ENCODE peak calls at places on chromosomes 4 and X, in four cellular contexts. I is fibroblast of pulmonary artery, P is fibroblast of mammary gland, S is left ventricle myocardium inferior. A is an unnamed sample.

GRCh38 chr4:67885727-67886126 is 1.9 kb upstream of the TMPRSS11D start:
- DNase-seq in I (peak), P (peak), S (no peak), A (peak)

GRCh38 chrX:16476692-16477091 is 173.3 kb upstream of the S100G start:
- DNase-seq in I (no peak), P (no peak), S (no peak), A (no peak)

GRCh38 chr4:8599657-8600056 is 7.1 kb downstream of the CPZ start:
- DNase-seq in I (peak), P (peak), S (no peak), A (no peak)

GRCh38 chrX:151754042-151754419 is 19.5 kb downstream of the CNGA2 start:
- DNase-seq in I (peak), P (peak), S (no peak), A (peak)

GRCh38 chr4:113760852-113761681 is 471 bp downstream of the CAMK2D start:
- DNase-seq in I (peak), P (peak), S (peak), A (peak)

GRCh38 chr4:164807611-164808010 is 53.7 kb downstream of the SMIM31 start:
- DNase-seq in I (no peak), P (no peak), S (no peak), A (peak)

GRCh38 chr4:176538217-176538925 is 218.6 kb downstream of the SPCS3 start:
- DNase-seq in I (peak), P (peak), S (no peak), A (peak)

GRCh38 chr4:186037692-186038658 is 31.0 kb upstream of the TLR3 start:
- DNase-seq in I (peak), P (peak), S (no peak), A (peak)

GRCh38 chrX:120244735-120245498 is 5.7 kb upstream of the ZBTB33 start:
- DNase-seq in I (peak), P (peak), S (peak), A (peak)

GRCh38 chr4:14864967-14865366 is 137.3 kb upstream of the CPEB2 start:
- DNase-seq in I (no peak), P (no peak), S (no peak), A (no peak)

GRCh38 chr4:109560687-109561452 is 824 bp downstream of the MCUB start:
- DNase-seq in I (peak), P (peak), S (peak), A (peak)

GRCh38 chrX:148942754-148943153 is 442.3 kb downstream of the AFF2 start:
- DNase-seq in I (no peak), P (no peak), S (no peak), A (no peak)

GRCh38 chr4:6953751-6954380 is 44.2 kb downstream of the TBC1D14 start:
- DNase-seq in I (peak), P (peak), S (peak), A (peak)

GRCh38 chr4:172962564-172963353 is 205.9 kb upstream of the GALNT7 start:
- DNase-seq in I (peak), P (peak), S (no peak), A (peak)

GRCh38 chrX:130055103-130055502 is 55.2 kb downstream of the ELF4 start:
- DNase-seq in I (peak), P (peak), S (no peak), A (no peak)

GRCh38 chr4:123120473-123120872 is 198.1 kb upstream of the NUDT6 start:
- DNase-seq in I (peak), P (peak), S (no peak), A (peak)

GRCh38 chr4:151564321-151564720 is 155.3 kb downstream of the FHIP1A start:
- DNase-seq in I (no peak), P (no peak), S (no peak), A (no peak)

GRCh38 chr4:157221895-157222763 is 1.6 kb downstream of the GRIA2 start:
- DNase-seq in I (no peak), P (no peak), S (no peak), A (peak)

GRCh38 chr4:41410049-41410448 is 127.9 kb upstream of the LIMCH1 start:
- DNase-seq in I (no peak), P (no peak), S (no peak), A (peak)

GRCh38 chr4:180840142-180840541 is 1403.1 kb upstream of the TENM3 start:
- DNase-seq in I (no peak), P (no peak), S (no peak), A (peak)
- TF ChIP-seq CTCF in I (no peak), P (no peak), S (no peak), A (peak)

GRCh38 chr4:53011176-53011575 is 149.1 kb downstream of the RASL11B start:
- DNase-seq in I (no peak), P (no peak), S (no peak), A (no peak)
- H3K4me3 ChIP-seq in I (no peak), P (no peak), S (no peak), A (no peak)

GRCh38 chr4:70980196-70980595 is 13.3 kb upstream of the DCK start:
- DNase-seq in I (no peak), P (no peak), S (no peak), A (no peak)

GRCh38 chr4:70979445-70980008 is 13.9 kb upstream of the DCK start:
- DNase-seq in I (no peak), P (no peak), S (no peak), A (no peak)

DNA sequence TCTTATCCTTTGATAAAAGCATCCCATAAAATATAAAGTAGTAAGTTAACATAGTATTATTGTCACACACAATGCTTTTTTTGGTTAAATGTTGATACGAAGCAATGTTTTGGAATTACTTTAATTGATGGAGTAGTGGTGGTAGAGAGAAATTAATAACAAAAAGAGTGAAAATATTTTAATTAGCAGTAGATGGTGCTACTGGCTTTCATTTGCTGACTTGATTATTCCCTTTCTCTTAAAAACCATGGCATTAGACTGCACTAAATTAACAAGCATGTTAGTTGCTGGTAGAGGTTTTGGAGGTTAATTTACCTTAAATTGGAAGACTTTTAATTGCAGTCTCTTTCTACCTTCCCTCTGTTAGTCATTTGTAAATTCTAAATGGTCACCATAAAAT is 8.9 kb upstream of the DCK start:
- DNase-seq in I (no peak), P (no peak), S (no peak), A (no peak)
- TF ChIP-seq CTCF in I (no peak), P (no peak), S (no peak), A (no peak)

DNA sequence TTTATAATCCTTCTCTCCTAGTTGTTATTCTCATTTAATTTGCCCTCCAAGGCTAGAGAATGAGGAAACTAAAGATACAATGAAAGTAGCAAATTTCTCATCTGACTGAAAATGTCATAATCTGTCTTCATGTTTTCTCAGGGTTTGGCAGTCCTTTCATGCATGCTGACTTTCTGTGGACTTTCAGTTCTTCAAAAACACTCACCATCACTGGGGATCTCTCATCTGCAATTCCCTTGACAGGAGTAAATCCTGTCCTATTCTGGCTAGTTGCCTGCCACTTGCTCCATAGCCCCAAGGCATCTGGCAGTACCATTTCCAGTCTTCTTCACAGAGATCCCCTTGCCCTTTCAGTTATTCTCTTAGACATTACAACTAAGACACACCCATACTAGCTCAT is 449.8 kb upstream of the KLHL4 start:
- DNase-seq in I (no peak), P (no peak), S (no peak), A (no peak)
- H3K4me3 ChIP-seq in I (no peak), P (no peak), S (no peak), A (no peak)

GRCh38 chrX:68697036-68697435 is 49.6 kb downstream of the STARD8 start:
- DNase-seq in I (no peak), P (no peak), S (no peak), A (no peak)
- TF ChIP-seq CTCF in I (no peak), P (no peak), S (no peak), A (no peak)

GRCh38 chr4:48489683-48490011 is 405 bp upstream of the ZAR1 start:
- DNase-seq in I (no peak), P (no peak), S (no peak), A (no peak)
- H3K4me3 ChIP-seq in I (no peak), P (no peak), S (peak), A (no peak)

DNA sequence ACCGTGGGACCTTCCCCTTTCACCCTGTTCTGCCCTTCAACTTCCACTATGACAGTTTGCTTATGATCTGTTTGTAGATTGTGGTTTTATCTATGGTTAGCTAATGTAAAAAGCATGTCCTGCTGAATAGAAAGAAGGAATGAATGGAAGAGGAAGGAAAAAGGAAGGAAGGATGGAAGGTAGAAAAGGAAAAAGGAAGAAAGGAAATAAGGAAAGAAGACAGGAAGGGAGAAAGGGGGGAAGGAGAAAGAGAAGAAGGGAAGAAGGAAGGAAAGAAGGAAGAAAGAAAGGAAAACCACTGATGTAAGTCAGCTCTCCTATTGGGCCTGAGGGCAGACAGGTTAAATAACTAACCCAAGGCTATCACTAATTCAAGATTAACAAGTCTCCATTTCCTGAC is 319.1 kb upstream of the KLF3 start:
- DNase-seq in I (no peak), P (no peak), S (no peak), A (no peak)
- TF ChIP-seq CTCF in I (no peak), P (no peak), S (no peak), A (no peak)

GRCh38 chr4:80114732-80115265 is 41.8 kb upstream of the ANTXR2 start:
- DNase-seq in I (no peak), P (no peak), S (no peak), A (no peak)
- H3K4me3 ChIP-seq in I (no peak), P (no peak), S (no peak), A (no peak)

A was measured in epithelial cell of esophagus.